ENCODE peak calls at places on chromosome 9, in six cellular contexts. One of them, this sample, is unnamed.

GRCh38 chr9:103082494-103082893 is 87.4 kb downstream of the CYLC2 start:
- DNase-seq in WTC11: no peak
- DNase-seq in breast epithelium: no peak
- DNase-seq in mesothelial cell of epicardium: no peak
- DNase-seq in AG10803: no peak
- DNase-seq in testis: no peak
- DNase-seq in this sample: no peak

GRCh38 chr9:94167055-94167346 is 82.7 kb downstream of the PTPDC1 start:
- DNase-seq in breast epithelium: no peak
- DNase-seq in mesothelial cell of epicardium: no peak
- DNase-seq in WTC11: no peak
- DNase-seq in AG10803: no peak
- DNase-seq in testis: no peak
- DNase-seq in this sample: peak; percentile 54

GRCh38 chr9:127574089-127574921 is 37.8 kb upstream of the STXBP1 start:
- DNase-seq in mesothelial cell of epicardium: no peak
- DNase-seq in AG10803: peak; percentile 67
- DNase-seq in breast epithelium: peak; percentile 96
- DNase-seq in WTC11: no peak
- DNase-seq in testis: no peak
- DNase-seq in this sample: no peak

GRCh38 chr9:126372716-126373115 is 46.1 kb downstream of the MVB12B start:
- DNase-seq in WTC11: no peak
- DNase-seq in AG10803: no peak
- DNase-seq in breast epithelium: no peak
- DNase-seq in mesothelial cell of epicardium: no peak
- DNase-seq in testis: no peak
- DNase-seq in this sample: no peak

GRCh38 chr9:115118471-115119156 is 657 bp upstream of the TNC start:
- DNase-seq in testis: peak; percentile 19
- DNase-seq in AG10803: peak; percentile 84
- DNase-seq in breast epithelium: peak; percentile 54
- DNase-seq in WTC11: peak; percentile 65
- DNase-seq in mesothelial cell of epicardium: peak; percentile 45
- DNase-seq in this sample: peak; percentile 53

GRCh38 chr9:13054381-13054780 is 225.1 kb downstream of the MPDZ start:
- DNase-seq in mesothelial cell of epicardium: no peak
- DNase-seq in breast epithelium: no peak
- DNase-seq in WTC11: no peak
- DNase-seq in AG10803: no peak
- DNase-seq in testis: no peak
- DNase-seq in this sample: no peak

GRCh38 chr9:15191358-15191757 is 115.7 kb downstream of the TTC39B start:
- DNase-seq in mesothelial cell of epicardium: no peak
- DNase-seq in testis: no peak
- DNase-seq in WTC11: no peak
- DNase-seq in breast epithelium: no peak
- DNase-seq in AG10803: no peak
- DNase-seq in this sample: no peak

GRCh38 chr9:89523948-89524347 is 26.0 kb upstream of the SEMA4D start:
- DNase-seq in WTC11: no peak
- DNase-seq in testis: no peak
- DNase-seq in mesothelial cell of epicardium: no peak
- DNase-seq in AG10803: no peak
- DNase-seq in breast epithelium: no peak
- DNase-seq in this sample: no peak

GRCh38 chr9:132008184-132008781 is 71.4 kb downstream of the MED27 start:
- DNase-seq in testis: no peak
- DNase-seq in mesothelial cell of epicardium: no peak
- DNase-seq in WTC11: no peak
- DNase-seq in AG10803: no peak
- DNase-seq in breast epithelium: no peak
- DNase-seq in this sample: no peak

DNA sequence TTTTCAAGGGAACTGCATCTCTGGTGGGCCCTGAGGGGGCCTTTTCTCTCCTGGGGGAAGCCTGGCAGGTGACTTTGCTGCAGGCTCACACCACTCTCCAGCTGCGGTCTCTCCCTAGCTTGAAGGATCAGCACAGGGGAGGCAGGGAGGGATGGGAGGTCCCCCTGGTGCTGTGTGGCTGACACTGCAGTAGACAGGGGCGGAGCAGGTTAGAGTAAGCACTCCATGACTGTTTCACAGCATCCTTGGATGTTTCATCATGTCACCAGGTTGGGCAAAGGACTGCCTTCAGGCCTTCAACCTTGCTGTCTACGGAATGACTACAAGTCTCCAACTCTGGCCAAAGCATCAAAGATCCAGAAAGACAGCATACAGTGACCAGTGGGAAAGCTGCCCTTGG is 470.7 kb downstream of the CDK5RAP2 start:
- DNase-seq in WTC11: peak; percentile 78
- DNase-seq in testis: peak; percentile 21
- DNase-seq in AG10803: peak; percentile 3
- DNase-seq in breast epithelium: no peak
- DNase-seq in mesothelial cell of epicardium: no peak
- DNase-seq in this sample: no peak
- TF ChIP-seq CTCF in WTC11: peak; percentile 24
- TF ChIP-seq CTCF in testis: no peak
- TF ChIP-seq CTCF in AG10803: peak; percentile 26
- TF ChIP-seq CTCF in breast epithelium: no peak
- TF ChIP-seq CTCF in mesothelial cell of epicardium: no peak
- TF ChIP-seq CTCF in this sample: no peak

DNA sequence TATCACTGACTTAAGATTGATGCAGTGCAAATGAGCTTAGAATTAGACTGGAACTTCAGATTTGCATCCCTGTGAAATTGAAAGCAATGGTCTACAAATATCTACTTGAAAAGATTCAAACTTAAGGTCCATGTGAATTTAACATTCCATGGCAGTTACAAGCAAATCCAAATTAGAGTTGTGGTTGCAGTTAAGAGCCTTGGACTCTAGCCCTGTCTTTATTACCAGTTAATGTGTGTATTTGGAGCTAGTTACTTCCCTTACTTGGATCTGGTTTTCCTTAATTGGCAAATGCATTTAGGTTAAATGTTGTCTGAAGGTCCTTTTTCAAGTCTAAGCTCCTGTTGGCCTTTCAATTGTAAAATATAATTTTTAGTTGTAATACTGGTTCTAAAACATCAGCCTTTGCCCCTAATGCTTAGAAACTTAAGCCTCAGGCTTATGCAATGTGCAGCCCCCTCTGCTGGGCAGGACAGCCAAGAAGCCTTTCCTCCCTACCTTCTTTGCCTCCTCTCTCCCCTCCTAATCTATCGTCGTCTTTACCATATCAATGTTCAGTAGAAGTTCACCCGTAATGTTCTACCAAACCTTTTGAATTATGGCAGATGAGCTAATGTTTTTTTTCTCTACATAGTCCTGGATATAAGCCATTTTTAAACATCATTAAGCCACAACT is 59.5 kb downstream of the ERMP1 start:
- DNase-seq in breast epithelium: no peak
- DNase-seq in AG10803: peak; percentile 34
- DNase-seq in mesothelial cell of epicardium: no peak
- DNase-seq in WTC11: no peak
- DNase-seq in testis: no peak
- DNase-seq in this sample: no peak
- TF ChIP-seq CTCF in breast epithelium: no peak
- TF ChIP-seq CTCF in AG10803: no peak
- TF ChIP-seq CTCF in mesothelial cell of epicardium: no peak
- TF ChIP-seq CTCF in WTC11: no peak
- TF ChIP-seq CTCF in testis: no peak
- TF ChIP-seq CTCF in this sample: no peak

DNA sequence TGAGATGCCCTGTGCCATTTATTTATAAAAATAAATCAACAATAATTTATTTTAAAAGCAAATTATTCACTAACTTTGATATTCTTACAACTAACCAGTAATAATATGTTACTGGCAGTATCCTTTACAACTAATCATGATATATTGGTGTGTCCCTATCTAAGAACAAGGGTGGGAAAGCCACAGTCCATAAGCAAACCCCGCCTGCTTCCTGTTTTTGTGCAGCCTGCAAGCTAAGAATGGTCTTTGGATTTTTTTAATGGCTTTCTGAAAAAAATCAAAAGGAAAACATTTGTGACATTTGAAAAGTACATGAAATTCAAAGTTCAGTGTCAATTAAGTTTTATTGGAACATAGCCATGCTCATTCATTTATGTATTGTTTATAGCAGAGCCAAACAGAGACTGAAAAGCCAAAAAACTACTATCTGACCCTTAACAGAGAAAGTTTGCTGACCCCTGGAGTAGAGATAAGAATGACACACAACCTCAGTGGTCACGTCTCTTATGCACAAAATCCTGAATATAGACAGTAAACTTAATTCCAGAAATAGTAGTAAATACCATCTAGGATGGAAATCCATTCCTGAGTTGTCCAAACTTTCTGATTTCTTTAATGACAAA is 12.8 kb upstream of the TMEM245 start:
- DNase-seq in AG10803: no peak
- DNase-seq in WTC11: no peak
- DNase-seq in testis: no peak
- DNase-seq in breast epithelium: no peak
- DNase-seq in mesothelial cell of epicardium: no peak
- DNase-seq in this sample: no peak
- TF ChIP-seq CTCF in AG10803: no peak
- TF ChIP-seq CTCF in WTC11: no peak
- TF ChIP-seq CTCF in testis: no peak
- TF ChIP-seq CTCF in breast epithelium: no peak
- TF ChIP-seq CTCF in mesothelial cell of epicardium: no peak
- TF ChIP-seq CTCF in this sample: no peak

GRCh38 chr9:99398241-99398640 is 176.2 kb downstream of the SEC61B start:
- DNase-seq in AG10803: no peak
- DNase-seq in testis: no peak
- DNase-seq in WTC11: no peak
- DNase-seq in mesothelial cell of epicardium: no peak
- DNase-seq in breast epithelium: no peak
- DNase-seq in this sample: no peak

GRCh38 chr9:99399476-99399875 is 177.4 kb downstream of the SEC61B start:
- DNase-seq in mesothelial cell of epicardium: no peak
- DNase-seq in breast epithelium: no peak
- DNase-seq in WTC11: no peak
- DNase-seq in AG10803: no peak
- DNase-seq in testis: no peak
- DNase-seq in this sample: no peak

GRCh38 chr9:99389087-99390033 is 167.3 kb downstream of the SEC61B start:
- DNase-seq in AG10803: no peak
- DNase-seq in WTC11: no peak
- DNase-seq in breast epithelium: no peak
- DNase-seq in testis: no peak
- DNase-seq in mesothelial cell of epicardium: no peak
- DNase-seq in this sample: no peak

GRCh38 chr9:99391937-99392574 is 170.0 kb downstream of the SEC61B start:
- DNase-seq in AG10803: no peak
- DNase-seq in mesothelial cell of epicardium: no peak
- DNase-seq in WTC11: no peak
- DNase-seq in testis: no peak
- DNase-seq in breast epithelium: no peak
- DNase-seq in this sample: no peak

DNA sequence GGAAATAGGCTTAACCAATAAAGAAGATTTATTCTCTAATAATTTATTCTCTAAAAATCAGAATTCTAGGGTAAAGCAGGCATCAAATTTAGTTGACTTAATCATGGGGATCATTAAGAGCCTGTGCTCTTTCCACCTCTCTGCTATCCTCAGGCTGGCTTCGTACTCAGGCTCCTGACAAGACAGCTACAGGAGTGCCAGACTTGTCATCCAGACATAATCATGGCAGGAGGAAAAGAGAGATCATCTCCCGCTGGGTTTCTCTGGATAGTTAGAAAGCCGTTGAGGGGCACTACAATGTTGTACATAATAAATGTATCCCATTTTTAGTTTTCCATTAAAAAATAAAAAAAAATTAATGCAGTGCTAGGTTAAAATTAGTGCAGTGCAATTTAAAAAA is 171.9 kb downstream of the SEC61B start:
- DNase-seq in WTC11: no peak
- DNase-seq in AG10803: no peak
- DNase-seq in mesothelial cell of epicardium: no peak
- DNase-seq in testis: no peak
- DNase-seq in breast epithelium: no peak
- DNase-seq in this sample: no peak
- TF ChIP-seq CTCF in WTC11: no peak
- TF ChIP-seq CTCF in AG10803: no peak
- TF ChIP-seq CTCF in mesothelial cell of epicardium: no peak
- TF ChIP-seq CTCF in testis: no peak
- TF ChIP-seq CTCF in breast epithelium: no peak
- TF ChIP-seq CTCF in this sample: no peak

GRCh38 chr9:18297532-18297872 is 176.5 kb upstream of the ADAMTSL1 start:
- DNase-seq in breast epithelium: no peak
- DNase-seq in testis: no peak
- DNase-seq in WTC11: peak; percentile 42
- DNase-seq in mesothelial cell of epicardium: no peak
- DNase-seq in AG10803: no peak
- DNase-seq in this sample: no peak
- TF ChIP-seq CTCF in breast epithelium: no peak
- TF ChIP-seq CTCF in testis: no peak
- TF ChIP-seq CTCF in WTC11: peak; percentile 31
- TF ChIP-seq CTCF in mesothelial cell of epicardium: no peak
- TF ChIP-seq CTCF in AG10803: peak; percentile 38
- TF ChIP-seq CTCF in this sample: no peak